ENCODE peak calls at places on chromosome 14, in five cellular contexts. U, Q, L, G and W are unnamed samples.
A peak's percentile ranks its signal among the peaks of the same experiment; 100 is the strongest.

GRCh38 chr14:79825046-79825521 is 386.2 kb downstream of the DIO2 start:
- DNase-seq in L (no peak), Q (no peak), G (peak; percentile 61), U (no peak), W (no peak)

GRCh38 chr14:73526036-73526984 is 10.6 kb upstream of the ACOT1 start:
- DNase-seq in G (peak; percentile 97), L (no peak), Q (no peak), U (no peak), W (no peak)

GRCh38 chr14:101276309-101277091 is 284.8 kb upstream of the DIO3 start:
- DNase-seq in U (no peak), L (no peak), G (peak; percentile 92), Q (no peak), W (no peak)

GRCh38 chr14:103828315-103828967 is 18.9 kb downstream of the PPP1R13B start:
- DNase-seq in Q (no peak), U (peak; percentile 39), G (peak; percentile 30), L (peak; percentile 27), W (no peak)

GRCh38 chr14:30196861-30197260 is 269.2 kb upstream of the PRKD1 start:
- DNase-seq in L (no peak), G (no peak), Q (no peak), U (no peak), W (no peak)

GRCh38 chr14:31263485-31264133 is 56.0 kb upstream of the HECTD1 start:
- DNase-seq in Q (peak; percentile 77), L (no peak), U (no peak), G (peak; percentile 97), W (peak; percentile 99)

GRCh38 chr14:96145116-96145864 is 59.3 kb upstream of the BDKRB2 start:
- DNase-seq in L (no peak), U (no peak), G (peak; percentile 22), Q (no peak), W (peak; percentile 58)

GRCh38 chr14:92759300-92759678 is 10.9 kb upstream of the LGMN start:
- DNase-seq in U (peak; percentile 55), L (peak; percentile 44), Q (no peak), G (peak; percentile 38), W (peak; percentile 28)

GRCh38 chr14:80621701-80622100 is 319.8 kb downstream of the CEP128 start:
- DNase-seq in G (peak; percentile 84), L (no peak), U (no peak), Q (no peak), W (no peak)

GRCh38 chr14:30558675-30559555 is at the start of gene G2E3:
- DNase-seq in L (peak; percentile 95), G (peak; percentile 93), U (peak; percentile 91), Q (peak; percentile 90), W (peak; percentile 74)

GRCh38 chr14:68521952-68522509 is 270.8 kb downstream of the ZFP36L1 start:
- DNase-seq in U (no peak), L (no peak), G (no peak), Q (no peak), W (no peak)

GRCh38 chr14:53956427-53957201 is at the start of gene BMP4:
- DNase-seq in L (peak; percentile 91), U (no peak), G (no peak), Q (peak; percentile 85), W (peak; percentile 9)

GRCh38 chr14:65997350-65997749 is 488.8 kb upstream of the CCDC196 start:
- DNase-seq in G (no peak), U (no peak), L (no peak), Q (no peak), W (no peak)

GRCh38 chr14:101595887-101596721 is 34.8 kb downstream of the DIO3 start:
- DNase-seq in L (peak; percentile 12), G (no peak), U (no peak), Q (peak; percentile 50), W (no peak)

GRCh38 chr14:55705651-55706340 is 125.8 kb downstream of the KTN1 start:
- DNase-seq in G (peak; percentile 68), Q (no peak), L (no peak), U (peak; percentile 83), W (no peak)

DNA sequence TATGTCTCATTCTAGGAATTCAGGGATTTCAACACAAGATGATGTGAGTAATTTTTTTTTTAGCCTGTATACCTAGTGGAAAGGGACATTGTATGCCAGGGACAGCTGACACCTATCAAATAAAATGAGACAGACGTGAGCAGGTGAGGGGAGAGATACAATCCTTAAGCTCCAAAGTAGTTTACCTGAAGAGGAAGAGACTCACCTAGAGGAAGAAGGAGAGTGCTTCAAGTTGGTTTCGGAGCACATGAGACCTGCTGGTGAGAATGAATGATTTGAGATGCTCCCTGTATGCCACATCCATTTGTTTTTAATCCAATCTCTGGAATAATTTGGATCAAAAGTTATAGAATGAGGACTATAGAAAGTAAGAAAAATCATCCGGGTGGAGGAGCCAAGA is 915.4 kb upstream of the FBXO33 start:
- DNase-seq in Q (no peak), G (no peak), U (no peak), L (no peak), W (no peak)
- TF ChIP-seq CTCF in Q (no peak), G (no peak), U (no peak), L (no peak), W (no peak)

DNA sequence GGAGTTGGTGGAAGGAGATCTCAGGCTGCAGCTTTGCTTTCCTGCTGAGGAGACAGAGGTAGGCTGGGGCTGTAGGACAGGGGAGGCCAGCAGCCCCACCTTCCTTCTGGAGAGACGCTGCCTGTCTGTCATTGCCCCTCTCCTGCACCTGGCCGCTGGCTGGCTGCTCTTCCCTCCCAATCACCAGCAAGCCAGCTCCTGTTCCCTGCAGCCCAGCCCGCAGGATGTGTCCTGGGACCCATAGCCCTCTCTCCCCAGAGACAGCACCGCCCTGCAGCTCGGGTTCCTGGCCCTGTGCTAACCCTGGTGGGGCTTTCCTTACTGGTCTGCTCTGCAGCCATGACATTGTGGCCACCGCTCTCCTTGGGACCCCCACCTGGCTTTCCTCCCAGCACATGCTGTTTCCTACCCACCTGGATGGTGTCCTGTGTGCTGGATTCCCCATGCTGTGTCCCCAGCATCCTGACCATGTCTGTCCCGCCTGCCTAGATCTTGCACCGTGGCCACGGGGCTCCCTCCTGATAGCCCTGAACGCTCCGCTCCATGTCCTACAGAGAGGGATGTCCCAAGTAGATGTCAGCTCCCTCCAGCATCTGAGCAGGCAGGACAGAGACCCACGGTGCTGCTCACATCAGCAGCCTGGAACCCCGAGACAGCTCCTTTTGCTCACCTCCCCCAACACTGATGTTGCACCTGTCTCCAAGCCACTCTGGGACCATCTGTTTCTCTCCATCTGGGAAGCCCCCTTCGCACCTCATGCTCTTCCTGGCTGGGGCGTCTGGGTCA is 1.2 kb upstream of the MTA1 start:
- DNase-seq in U (no peak), Q (peak; percentile 75), L (no peak), G (no peak), W (no peak)
- H3K27ac ChIP-seq in U (peak overlapping the region; percentile 89), Q (no peak overlapping the region), L (no peak overlapping the region), G (no peak overlapping the region), W (no peak overlapping the region)

DNA sequence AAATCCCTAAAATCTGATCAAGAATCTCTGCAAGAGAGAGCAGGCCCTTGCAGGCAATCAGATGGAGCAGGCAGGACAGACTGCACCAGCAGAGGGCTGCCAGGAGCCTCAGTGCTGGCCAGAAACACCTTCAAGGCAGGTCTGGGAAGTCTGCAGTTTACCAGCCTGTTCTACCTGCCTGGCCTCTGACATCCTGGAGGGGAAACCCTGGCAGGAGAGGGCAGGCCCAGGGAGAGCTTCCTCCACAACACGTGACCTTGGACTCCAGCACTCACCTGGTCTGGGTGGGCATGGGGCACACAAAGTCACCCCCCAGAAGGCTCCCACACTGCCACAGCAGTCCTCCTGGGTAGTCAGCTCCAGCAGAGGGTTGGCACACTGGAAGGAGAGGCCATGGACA is 56.0 kb downstream of the ISCA2 start:
- DNase-seq in L (no peak), Q (no peak), U (peak; percentile 56), G (peak; percentile 71), W (no peak)
- TF ChIP-seq CTCF in L (no peak), Q (no peak), U (peak; percentile 80), G (peak; percentile 74), W (peak; percentile 62)

GRCh38 chr14:94583557-94583956 is 2.3 kb downstream of the SERPINA5 start:
- DNase-seq in L (no peak), U (no peak), Q (no peak), G (no peak), W (no peak)
- H3K27ac ChIP-seq in L (no peak overlapping the region), U (no peak overlapping the region), Q (no peak overlapping the region), G (no peak overlapping the region), W (no peak overlapping the region)

GRCh38 chr14:76551116-76551515 is 175.2 kb downstream of the ESRRB start:
- DNase-seq in U (no peak), L (no peak), G (no peak), Q (no peak), W (no peak)

GRCh38 chr14:76541594-76542219 is 165.8 kb downstream of the ESRRB start:
- DNase-seq in Q (no peak), U (no peak), G (no peak), L (no peak), W (no peak)

GRCh38 chr14:76550534-76550933 is 174.6 kb downstream of the ESRRB start:
- DNase-seq in G (peak; percentile 10), L (no peak), U (no peak), Q (no peak), W (no peak)

GRCh38 chr14:76551906-76552305 is 176.0 kb downstream of the ESRRB start:
- DNase-seq in L (no peak), G (no peak), U (no peak), Q (no peak), W (no peak)

GRCh38 chr14:76546426-76547221 is 170.7 kb downstream of the ESRRB start:
- DNase-seq in Q (no peak), U (peak; percentile 80), G (peak; percentile 29), L (no peak), W (no peak)
- TF ChIP-seq CTCF in Q (no peak), U (peak; percentile 72), G (peak; percentile 70), L (peak; percentile 22), W (peak; percentile 48)

DNA sequence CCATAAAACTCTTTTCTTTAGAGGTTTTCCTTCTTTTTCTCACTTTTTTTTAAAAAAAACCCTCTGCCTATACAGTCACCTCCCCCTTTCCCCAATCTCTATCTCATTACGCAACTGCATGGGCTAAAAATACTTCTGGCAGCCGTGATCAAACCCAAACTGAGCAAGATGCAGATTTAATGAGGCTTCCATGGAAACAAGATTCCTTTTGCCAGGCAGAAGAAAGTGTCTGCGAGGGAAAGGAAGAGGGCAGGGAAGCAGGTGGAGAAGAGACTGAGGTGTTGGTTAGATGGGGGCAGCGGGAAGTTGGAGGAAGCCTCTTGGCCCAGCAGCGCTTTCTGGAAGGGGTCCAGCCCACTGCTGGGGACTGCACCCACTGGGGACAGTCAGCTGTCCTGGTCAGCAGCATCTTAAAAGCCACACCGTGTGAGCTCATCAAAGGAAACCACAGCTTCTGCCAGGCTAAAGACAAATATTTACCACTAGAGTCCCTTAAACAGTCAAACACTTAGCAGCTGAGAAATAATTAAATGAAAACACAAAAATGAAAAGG is 90.4 kb downstream of the SLC8A3 start:
- DNase-seq in Q (no peak), U (no peak), G (no peak), L (no peak), W (no peak)
- H3K27ac ChIP-seq in Q (no peak overlapping the region), U (no peak overlapping the region), G (no peak overlapping the region), L (no peak overlapping the region), W (no peak overlapping the region)

GRCh38 chr14:64040044-64040443 is 187.2 kb downstream of the SYNE2 start:
- DNase-seq in U (no peak), G (peak; percentile 37), Q (no peak), L (no peak), W (no peak)
- TF ChIP-seq CTCF in U (no peak), G (peak; percentile 76), Q (no peak), L (no peak), W (no peak)

DNA sequence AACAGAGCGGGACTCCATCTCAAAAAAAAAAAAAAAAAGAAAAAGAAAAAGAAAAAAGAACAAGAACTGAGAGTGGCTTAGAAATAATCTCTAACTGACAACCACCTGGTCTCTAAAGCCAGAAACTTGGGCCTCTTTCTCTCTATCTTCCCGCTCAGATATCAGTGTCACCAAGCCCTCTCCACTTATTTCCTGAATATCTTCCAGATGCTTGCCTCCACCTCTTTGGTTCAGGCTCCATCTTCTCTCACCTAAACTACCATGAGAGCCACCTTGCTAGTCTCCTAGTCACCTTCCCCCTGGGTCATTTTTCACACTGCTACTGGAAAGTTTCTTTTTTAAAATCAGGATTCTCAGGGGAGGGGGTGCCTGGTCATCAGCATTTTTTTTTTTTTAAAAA is 1.8 kb upstream of the TM9SF1 start:
- DNase-seq in G (no peak), L (no peak), U (no peak), Q (no peak), W (no peak)
- H3K27ac ChIP-seq in G (no peak overlapping the region), L (no peak overlapping the region), U (no peak overlapping the region), Q (no peak overlapping the region), W (no peak overlapping the region)